ENCODE peak calls at places on chromosomes 1 and 21, in nine cellular contexts. D, J, R, H, P, C, W, E and B are unnamed samples.

GRCh38 chr1:32249831-32250525 is 1.1 kb upstream of the LCK start:
- DNase-seq in D (peak; percentile 52), J (peak; percentile 97), R (no peak), H (no peak), P (peak; percentile 77), C (peak; percentile 47), W (no peak), E (no peak), B (peak; percentile 78)

GRCh38 chr1:202306535-202307345 is 35.0 kb downstream of the UBE2T start:
- DNase-seq in D (no peak), J (no peak), R (no peak), H (no peak), P (no peak), C (no peak), W (no peak), E (no peak), B (no peak)

GRCh38 chr1:118077331-118078055 is 107.5 kb downstream of the SPAG17 start:
- DNase-seq in D (no peak), J (peak; percentile 23), R (no peak), H (no peak), P (no peak), C (peak; percentile 19), W (peak; percentile 63), E (no peak), B (no peak)

GRCh38 chr1:14113841-14114567 is 414.0 kb downstream of the PRDM2 start:
- DNase-seq in D (no peak), J (peak; percentile 74), R (no peak), H (peak; percentile 33), P (no peak), C (peak; percentile 35), W (peak; percentile 59), E (peak; percentile 46), B (no peak)

GRCh38 chr1:22031214-22031962 is 21.1 kb upstream of the CDC42 start:
- DNase-seq in D (no peak), J (no peak), R (peak; percentile 63), H (peak; percentile 51), P (no peak), C (no peak), W (no peak), E (peak; percentile 71), B (no peak)

GRCh38 chr1:101781437-101781836 is 215.3 kb downstream of the OLFM3 start:
- DNase-seq in D (no peak), J (peak; percentile 53), R (no peak), H (peak; percentile 6), P (no peak), C (peak; percentile 19), W (peak; percentile 1), E (no peak), B (no peak)

GRCh38 chr1:6917067-6917466 is 131.8 kb downstream of the CAMTA1 start:
- DNase-seq in D (no peak), J (no peak), R (no peak), H (no peak), P (no peak), C (no peak), W (no peak), E (no peak), B (no peak)

GRCh38 chr1:1616838-1617237 is 1.5 kb downstream of the MIB2 start:
- DNase-seq in D (no peak), J (no peak), R (no peak), H (no peak), P (no peak), C (no peak), W (no peak), E (no peak), B (peak; percentile 62)

GRCh38 chr1:150558328-150558727 is 9.1 kb downstream of the ADAMTSL4 start:
- DNase-seq in D (no peak), J (no peak), R (no peak), H (no peak), P (peak; percentile 21), C (no peak), W (no peak), E (no peak), B (no peak)

GRCh38 chr1:200438911-200439310 is 29.1 kb upstream of the ZNF281 start:
- DNase-seq in D (no peak), J (no peak), R (no peak), H (no peak), P (no peak), C (no peak), W (no peak), E (no peak), B (no peak)

GRCh38 chr1:154489863-154490262 is 12.2 kb upstream of the TDRD10 start:
- DNase-seq in D (no peak), J (no peak), R (no peak), H (no peak), P (no peak), C (no peak), W (no peak), E (no peak), B (no peak)

GRCh38 chr21:39105836-39106235 is 77.4 kb downstream of the PSMG1 start:
- DNase-seq in D (no peak), J (no peak), R (no peak), H (no peak), P (no peak), C (no peak), W (no peak), E (no peak), B (no peak)
- TF ChIP-seq CTCF in D (no peak), J (no peak), R (no peak), H (no peak), P (no peak), C (no peak), W (no peak), E (no peak), B (no peak)

GRCh38 chr1:23597635-23598388 is 38.5 kb upstream of the ID3 start:
- DNase-seq in D (no peak), J (no peak), R (no peak), H (no peak), P (no peak), C (no peak), W (no peak), E (no peak), B (no peak)

GRCh38 chr1:23596382-23597358 is 37.4 kb upstream of the ID3 start:
- DNase-seq in D (no peak), J (no peak), R (no peak), H (no peak), P (no peak), C (no peak), W (no peak), E (no peak), B (no peak)

GRCh38 chr1:23600283-23600682 is 41.0 kb upstream of the ID3 start:
- DNase-seq in D (no peak), J (no peak), R (no peak), H (no peak), P (no peak), C (no peak), W (no peak), E (no peak), B (no peak)

GRCh38 chr1:23599125-23599524 is 39.8 kb upstream of the ID3 start:
- DNase-seq in D (no peak), J (no peak), R (no peak), H (no peak), P (no peak), C (no peak), W (no peak), E (no peak), B (no peak)

DNA sequence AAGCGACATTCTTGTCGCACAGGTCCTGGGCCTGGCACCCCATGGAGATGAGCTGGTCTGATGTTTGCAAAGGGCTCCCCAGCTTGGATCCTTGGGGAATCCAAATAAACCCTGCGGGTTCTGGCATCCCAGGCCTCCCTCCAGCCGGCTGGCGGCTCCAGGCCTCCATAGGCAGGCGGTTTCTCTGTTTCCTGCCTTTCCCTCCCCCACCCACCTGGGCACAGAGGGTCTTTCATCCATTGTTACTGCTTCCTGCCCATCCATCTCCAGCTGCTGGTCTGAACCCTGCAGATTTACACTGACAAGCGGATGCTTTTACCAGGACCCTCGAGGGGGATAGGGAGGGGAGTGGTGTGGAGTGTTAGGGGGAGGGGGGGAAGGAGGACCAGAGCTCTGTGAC is 39.1 kb upstream of the ID3 start:
- DNase-seq in D (no peak), J (no peak), R (no peak), H (no peak), P (no peak), C (no peak), W (no peak), E (no peak), B (no peak)
- H3K27ac ChIP-seq in D (no peak overlapping the region), J (no peak overlapping the region), R (no peak overlapping the region), H (no peak overlapping the region), P (no peak overlapping the region), C (no peak overlapping the region), W (peak overlapping the region; percentile 67), E (no peak overlapping the region), B (no peak overlapping the region)

GRCh38 chr1:178282949-178283367 is 189.1 kb downstream of the RASAL2 start:
- DNase-seq in D (no peak), J (no peak), R (no peak), H (no peak), P (no peak), C (no peak), W (peak; percentile 81), E (no peak), B (no peak)

GRCh38 chr1:178278135-178278534 is 184.2 kb downstream of the RASAL2 start:
- DNase-seq in D (no peak), J (no peak), R (no peak), H (no peak), P (no peak), C (no peak), W (no peak), E (no peak), B (no peak)

GRCh38 chr1:178283409-178283808 is 189.5 kb downstream of the RASAL2 start:
- DNase-seq in D (no peak), J (no peak), R (no peak), H (no peak), P (no peak), C (no peak), W (peak; percentile 83), E (peak; percentile 59), B (no peak)

GRCh38 chr1:178279287-178279686 is 185.4 kb downstream of the RASAL2 start:
- DNase-seq in D (no peak), J (no peak), R (no peak), H (no peak), P (no peak), C (no peak), W (no peak), E (no peak), B (no peak)

DNA sequence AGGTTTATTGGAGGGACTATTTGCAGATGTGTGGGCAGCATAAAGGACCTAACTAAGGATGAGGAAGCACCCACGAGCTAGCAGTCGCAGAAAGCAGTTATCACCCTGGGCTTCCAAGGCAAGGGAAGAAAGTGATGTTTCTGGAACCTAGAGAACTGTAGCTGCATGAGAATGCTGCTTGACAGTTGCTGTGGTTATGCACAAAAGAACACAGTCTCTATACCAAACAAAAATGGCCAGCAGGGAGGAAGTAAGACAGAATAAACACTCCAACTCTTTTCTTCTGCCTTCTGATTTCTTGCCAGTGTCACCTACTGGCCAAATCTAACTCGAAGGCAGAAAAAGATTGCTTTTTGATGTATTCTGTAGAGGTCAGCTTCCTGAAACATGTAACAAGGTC is 190.2 kb downstream of the RASAL2 start:
- DNase-seq in D (no peak), J (no peak), R (no peak), H (no peak), P (no peak), C (no peak), W (no peak), E (no peak), B (no peak)
- H3K4me3 ChIP-seq in D (no peak overlapping the region), J (no peak overlapping the region), R (no peak overlapping the region), H (no peak overlapping the region), P (no peak overlapping the region), C (no peak overlapping the region), W (no peak overlapping the region), E (no peak overlapping the region), B (no peak overlapping the region)

DNA sequence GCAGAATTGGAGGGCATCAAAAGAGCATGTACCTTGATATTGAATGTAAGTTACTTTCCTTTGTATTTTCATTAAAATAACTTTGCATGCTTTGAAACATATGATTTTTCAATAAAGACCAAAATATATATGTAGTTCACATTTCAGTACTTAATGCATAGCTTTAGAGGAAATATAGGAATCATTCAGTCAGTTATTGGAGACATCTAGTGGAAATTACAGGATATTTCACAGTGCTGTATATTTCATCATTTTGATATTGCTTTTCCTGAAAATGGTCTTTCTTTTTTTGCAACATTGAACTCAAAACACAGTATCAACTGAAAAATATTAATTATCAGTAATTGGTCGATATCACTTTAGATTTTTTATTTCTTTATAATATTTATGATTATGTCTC is 375.8 kb downstream of the NCAM2 start:
- DNase-seq in D (no peak), J (no peak), R (no peak), H (no peak), P (no peak), C (no peak), W (peak; percentile 34), E (no peak), B (no peak)
- TF ChIP-seq CTCF in D (no peak), J (peak; percentile 13), R (no peak), H (no peak), P (no peak), C (no peak), W (peak; percentile 31), E (no peak), B (peak; percentile 45)